ENCODE peak calls at places on chromosomes 3 and 15, in seven cellular contexts. B is heart right ventricle; X is NT2/D1; P is neural progenitor cell; Y is CD8-positive, alpha-beta T cell; L is fibroblast of lung; R is CD8-positive, alpha-beta memory T cell. C is an unnamed sample.

GRCh38 chr3:52313774-52314188 is 2.3 kb upstream of the DNAH1 start:
- DNase-seq in R (no peak), L (peak; percentile 38), Y (no peak), B (peak; percentile 29), X (no peak), P (no peak), C (no peak)

GRCh38 chr3:99866167-99866810 is 48.6 kb downstream of the CMSS1 start:
- DNase-seq in L (peak; percentile 91), P (no peak), B (no peak), X (no peak), R (no peak), Y (no peak), C (no peak)

GRCh38 chr3:189735913-189736312 is 104.7 kb downstream of the TP63 start:
- DNase-seq in L (no peak), P (no peak), R (no peak), Y (no peak), X (no peak), B (no peak), C (no peak)

GRCh38 chr15:65163041-65163440 is 22.1 kb downstream of the CLPX start:
- DNase-seq in Y (no peak), B (no peak), L (peak; percentile 19), P (no peak), R (no peak), X (no peak), C (no peak)

GRCh38 chr3:64163019-64163754 is 62.1 kb downstream of the PRICKLE2 start:
- DNase-seq in B (no peak), Y (no peak), P (no peak), R (no peak), L (no peak), X (no peak), C (no peak)

GRCh38 chr3:186760883-186761447 is 22.4 kb upstream of the EIF4A2 start:
- DNase-seq in X (no peak), Y (no peak), R (no peak), B (no peak), P (no peak), L (no peak), C (no peak)

GRCh38 chr15:40489274-40490175 is 18.7 kb downstream of the CHST14 start:
- DNase-seq in R (no peak), Y (no peak), P (no peak), B (no peak), L (no peak), X (peak; percentile 39), C (no peak)

GRCh38 chr3:71589132-71589531 is 5.6 kb upstream of the FOXP1 start:
- DNase-seq in P (no peak), L (no peak), X (no peak), Y (no peak), B (no peak), R (no peak), C (no peak)

GRCh38 chr15:69996842-69997478 is 100.8 kb downstream of the TLE3 start:
- DNase-seq in Y (no peak), B (no peak), X (no peak), R (no peak), L (no peak), P (no peak), C (no peak)

GRCh38 chr15:70200511-70200991 is 102.8 kb upstream of the TLE3 start:
- DNase-seq in X (no peak), L (no peak), B (no peak), Y (no peak), R (no peak), P (no peak), C (no peak)

GRCh38 chr15:32861741-32862140 is 143.9 kb downstream of the GREM1 start:
- DNase-seq in R (no peak), P (peak; percentile 60), B (no peak), X (no peak), L (peak; percentile 80), Y (no peak), C (no peak)

GRCh38 chr3:123489400-123490004 is 40.6 kb upstream of the ADCY5 start:
- DNase-seq in P (peak; percentile 79), X (peak; percentile 60), Y (peak; percentile 10), B (peak; percentile 80), R (no peak), L (peak; percentile 38), C (peak; percentile 82)

GRCh38 chr15:88649286-88649733 is 10.5 kb downstream of the ISG20 start:
- DNase-seq in P (no peak), L (peak; percentile 96), R (peak; percentile 83), Y (peak; percentile 54), X (no peak), B (peak; percentile 61), C (peak; percentile 38)

GRCh38 chr15:41930221-41930866 is 36.5 kb upstream of the SPTBN5 start:
- DNase-seq in L (peak; percentile 98), R (no peak), P (no peak), Y (no peak), X (no peak), B (no peak), C (no peak)

GRCh38 chr3:156483961-156484787 is 70.7 kb downstream of the SSR3 start:
- DNase-seq in X (no peak), B (no peak), P (no peak), R (peak; percentile 68), L (peak; percentile 93), Y (peak; percentile 25), C (no peak)

GRCh38 chr3:57100046-57100695 is 39.7 kb downstream of the SPATA12 start:
- DNase-seq in R (peak; percentile 62), Y (peak; percentile 45), P (peak; percentile 81), X (peak; percentile 63), B (peak; percentile 72), L (peak; percentile 55), C (peak; percentile 72)

GRCh38 chr3:177800565-177800964 is 603.3 kb upstream of the TBL1XR1 start:
- DNase-seq in R (no peak), Y (no peak), B (no peak), P (no peak), X (no peak), L (peak; percentile 56), C (no peak)

GRCh38 chr15:86776120-86776519 is 696.4 kb downstream of the AGBL1 start:
- DNase-seq in P (no peak), X (no peak), R (no peak), B (no peak), Y (no peak), L (no peak), C (no peak)

GRCh38 chr3:58586776-58587192 is 9.6 kb upstream of the FAM107A start:
- DNase-seq in X (no peak), B (no peak), L (no peak), R (no peak), P (peak; percentile 59), Y (no peak), C (no peak)

GRCh38 chr3:179421500-179421899 is 29.8 kb downstream of the GNB4 start:
- DNase-seq in X (no peak), Y (no peak), L (peak; percentile 22), P (peak; percentile 35), R (no peak), B (peak; percentile 53), C (no peak)

GRCh38 chr3:38725726-38726410 is 76.4 kb upstream of the SCN5A start:
- DNase-seq in X (no peak), B (peak; percentile 60), Y (no peak), P (no peak), L (peak; percentile 41), R (no peak), C (no peak)

GRCh38 chr3:154242766-154243165 is 81.5 kb downstream of the DHX36 start:
- DNase-seq in L (no peak), P (peak; percentile 22), B (no peak), R (no peak), Y (no peak), X (peak; percentile 40), C (no peak)

GRCh38 chr3:50264389-50264963 is 4.5 kb upstream of the SEMA3B start:
- DNase-seq in Y (no peak), R (no peak), B (peak; percentile 86), L (peak; percentile 97), P (peak; percentile 94), X (peak; percentile 99), C (peak; percentile 95)

GRCh38 chr3:105354429-105354828 is 12.3 kb upstream of the ALCAM start:
- DNase-seq in Y (no peak), P (peak; percentile 52), X (no peak), R (no peak), L (peak; percentile 48), B (no peak), C (no peak)
- H3K4me3 ChIP-seq in Y (no peak overlapping the region), P (peak overlapping the region; percentile 57), X (no peak overlapping the region), R (no peak overlapping the region), L (peak overlapping the region; percentile 31), B (peak overlapping the region; percentile 48), C (no peak overlapping the region)

GRCh38 chr3:183754052-183754451 is 56.5 kb downstream of the YEATS2 start:
- DNase-seq in B (no peak), P (no peak), X (no peak), L (no peak), Y (no peak), R (no peak), C (no peak)
- H3K36me3 ChIP-seq in B (peaks cover 100% of the 10 kb centered on the region), P (peaks cover 24% of the 10 kb centered on the region), X (peaks cover 77% of the 10 kb centered on the region), L (peaks cover 9% of the 10 kb centered on the region), Y (peaks cover 24% of the 10 kb centered on the region), R (peaks cover 14% of the 10 kb centered on the region), C (no peaks in the 10 kb centered on the region)

GRCh38 chr3:152307829-152308474 is 39.2 kb downstream of the MBNL1 start:
- DNase-seq in R (no peak), P (peak; percentile 36), Y (no peak), B (no peak), X (peak; percentile 5), L (peak; percentile 28), C (no peak)

GRCh38 chr3:152301745-152302181 is 33.0 kb downstream of the MBNL1 start:
- DNase-seq in P (no peak), L (no peak), B (no peak), X (no peak), R (no peak), Y (no peak), C (no peak)

GRCh38 chr3:152302521-152303021 is 33.8 kb downstream of the MBNL1 start:
- DNase-seq in R (no peak), B (peak; percentile 68), Y (no peak), L (peak; percentile 91), P (no peak), X (no peak), C (peak; percentile 72)

GRCh38 chr3:152304160-152304559 is 35.4 kb downstream of the MBNL1 start:
- DNase-seq in P (no peak), Y (no peak), B (no peak), X (no peak), L (no peak), R (no peak), C (no peak)

DNA sequence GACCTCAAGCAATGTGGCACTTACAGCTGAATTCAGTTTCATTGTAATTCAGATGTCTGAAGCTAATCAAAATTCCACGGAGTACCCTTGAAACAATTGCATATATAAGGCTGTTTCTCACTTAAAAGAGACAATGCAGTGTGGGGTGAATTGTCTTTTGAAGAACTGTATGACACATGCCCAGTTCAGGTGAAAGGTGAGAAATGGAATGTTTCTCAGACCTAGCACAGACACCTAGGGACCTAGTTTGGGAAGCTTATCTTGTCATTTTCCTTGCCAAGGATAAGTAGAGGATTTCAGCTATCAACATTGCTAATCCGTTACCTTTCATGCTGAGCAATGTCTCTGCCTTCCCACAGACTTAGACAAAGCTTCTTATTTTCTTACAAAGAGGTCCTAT is 36.3 kb downstream of the MBNL1 start:
- DNase-seq in B (no peak), X (peak; percentile 42), R (no peak), Y (no peak), L (no peak), P (peak; percentile 41), C (no peak)
- H3K4me3 ChIP-seq in B (no peak overlapping the region), X (no peak overlapping the region), R (no peak overlapping the region), Y (no peak overlapping the region), L (no peak overlapping the region), P (no peak overlapping the region), C (no peak overlapping the region)

DNA sequence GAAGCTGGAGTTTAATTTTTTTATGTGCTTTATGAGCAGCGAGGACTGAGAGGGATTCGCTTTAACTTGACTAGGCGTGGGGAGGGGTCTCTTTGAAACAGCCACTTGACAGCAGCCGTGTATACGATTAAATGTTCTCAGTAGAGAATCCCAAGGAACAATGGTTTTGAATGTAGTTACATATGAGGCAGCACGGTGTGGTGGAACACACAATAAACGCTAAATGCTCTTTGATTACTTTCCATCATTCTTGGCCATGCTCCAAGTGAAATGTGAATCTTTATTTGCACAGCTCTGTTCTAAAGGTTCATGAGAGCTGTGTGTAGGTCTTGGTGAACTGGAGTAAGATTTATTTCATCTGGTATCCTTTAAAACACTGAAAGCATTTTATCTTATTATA is 251.4 kb upstream of the TGFBR2 start:
- DNase-seq in P (no peak), X (no peak), Y (no peak), B (no peak), L (no peak), R (no peak), C (no peak)
- H3K36me3 ChIP-seq in P (no peaks in the 10 kb centered on the region), X (no peaks in the 10 kb centered on the region), Y (no peaks in the 10 kb centered on the region), B (no peaks in the 10 kb centered on the region), L (no peaks in the 10 kb centered on the region), R (no peaks in the 10 kb centered on the region), C (no peaks in the 10 kb centered on the region)